ENCODE peak calls at places on chromosomes 2 and 18, in four cellular contexts. H is Peyer's patch, L is thoracic aorta, S is GM23338. G is an unnamed sample. For H3K4me1, the result is how much of the 10 kb centered on the place peaks cover.

GRCh38 chr2:229774237-229774636 is 59.9 kb upstream of the DNER start:
- DNase-seq in H (no peak), L (no peak), S (peak), G (no peak)

GRCh38 chr2:218879881-218880748 is 537 bp upstream of the WNT10A start:
- DNase-seq in H (peak), L (no peak), S (peak), G (peak)

GRCh38 chr2:88841224-88841929 is 149.9 kb downstream of the RPIA start:
- DNase-seq in H (no peak), L (no peak), S (no peak), G (peak)

GRCh38 chr2:37827455-37827854 is 97.6 kb upstream of the RMDN2 start:
- DNase-seq in H (no peak), L (no peak), S (no peak), G (no peak)

GRCh38 chr2:88059979-88060906 is 4.7 kb upstream of the KRCC1 start:
- DNase-seq in H (no peak), L (no peak), S (peak), G (no peak)

GRCh38 chr18:49677762-49678398 is 116.0 kb downstream of the LIPG start:
- DNase-seq in H (no peak), L (no peak), S (no peak), G (no peak)

GRCh38 chr2:95050385-95051300 is 25.1 kb downstream of the MAL start:
- DNase-seq in H (no peak), L (no peak), S (no peak), G (no peak)

GRCh38 chr2:120675460-120676130 is 60.1 kb upstream of the GLI2 start:
- DNase-seq in H (no peak), L (no peak), S (peak), G (peak)

GRCh38 chr2:155223781-155224406 is 525.4 kb downstream of the KCNJ3 start:
- DNase-seq in H (no peak), L (no peak), S (peak), G (no peak)

GRCh38 chr2:30218814-30219213 is 12.5 kb upstream of the LBH start:
- DNase-seq in H (no peak), L (no peak), S (no peak), G (no peak)

DNA sequence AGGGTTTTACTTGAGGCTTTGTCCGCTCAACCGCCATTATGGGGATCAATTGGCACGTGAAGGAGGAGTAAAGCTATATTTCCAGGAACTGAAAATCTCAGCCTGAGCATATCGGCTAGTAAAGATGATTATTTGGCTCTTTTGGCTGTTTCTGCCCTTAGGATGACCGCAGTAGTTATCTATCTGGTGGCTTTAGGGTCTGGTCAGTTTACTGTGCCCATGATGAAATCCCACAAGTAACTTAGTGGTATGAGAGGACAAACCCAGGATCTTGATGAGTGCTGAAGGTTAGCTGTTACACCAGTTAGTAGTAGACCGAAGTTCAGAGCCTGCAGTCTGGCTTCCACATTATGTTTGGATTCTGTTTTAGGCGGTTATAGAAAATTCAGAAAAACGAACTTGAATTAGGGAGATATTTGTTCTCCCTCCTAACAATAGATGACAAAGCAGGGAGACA is 1.2 kb downstream of the MAT2A start:
- DNase-seq in H (no peak), L (no peak), S (no peak), G (no peak)
- H3K4me1 ChIP-seq in H (under half), L (half or more), S (under half), G (under half)

GRCh38 chr2:10520154-10520553 is 72.0 kb upstream of the ODC1 start:
- DNase-seq in H (no peak), L (no peak), S (peak), G (no peak)
- TF ChIP-seq CTCF in H (no peak), L (no peak), S (peak), G (no peak)

GRCh38 chr18:58755304-58756010 is 84.2 kb downstream of the MALT1 start:
- DNase-seq in H (no peak), L (no peak), S (no peak), G (no peak)
- H3K27ac ChIP-seq in H (no peak), L (no peak), S (no peak), G (no peak)

DNA sequence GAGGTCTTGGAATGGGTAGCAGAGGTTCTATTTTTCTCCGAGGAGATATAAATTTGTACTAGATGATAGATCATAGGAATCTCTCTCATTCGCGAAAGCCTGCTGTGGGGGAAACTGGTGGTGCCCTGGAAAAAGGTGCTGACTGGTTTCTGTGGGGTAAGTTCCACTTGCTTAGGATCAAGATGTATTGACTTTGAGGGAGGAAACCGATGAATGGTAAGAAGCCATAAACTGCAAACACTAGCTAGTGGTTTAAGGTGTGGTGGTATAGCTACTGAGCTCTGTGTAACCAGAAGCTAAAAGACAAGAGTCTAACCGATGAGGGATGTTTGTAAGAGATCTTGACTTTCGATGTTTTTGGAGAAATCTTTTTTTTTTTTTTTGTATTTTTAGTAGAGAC is 808 bp downstream of the AGPS start:
- DNase-seq in H (no peak), L (no peak), S (no peak), G (no peak)
- H3K4me1 ChIP-seq in H (under half), L (under half), S (under half), G (under half)

GRCh38 chr2:63631501-63631900 is 42.7 kb downstream of the MDH1 start:
- DNase-seq in H (no peak), L (no peak), S (no peak), G (no peak)
- TF ChIP-seq CTCF in H (no peak), L (no peak), S (no peak), G (no peak)

GRCh38 chr18:39348757-39349156 is 1783.2 kb upstream of the CELF4 start:
- DNase-seq in H (no peak), L (no peak), S (no peak), G (no peak)
- H3K27ac ChIP-seq in H (no peak), L (no peak), S (no peak), G (no peak)

GRCh38 chr2:98734157-98734556 is 3.2 kb upstream of the MGAT4A start:
- DNase-seq in H (no peak), L (no peak), S (no peak), G (no peak)

GRCh38 chr2:98736464-98736889 is 5.5 kb upstream of the MGAT4A start:
- DNase-seq in H (no peak), L (no peak), S (no peak), G (no peak)

GRCh38 chr2:98732430-98733051 is 1.6 kb upstream of the MGAT4A start:
- DNase-seq in H (no peak), L (no peak), S (no peak), G (no peak)

GRCh38 chr2:98737848-98738247 is 6.9 kb upstream of the MGAT4A start:
- DNase-seq in H (no peak), L (no peak), S (no peak), G (no peak)

GRCh38 chr2:98734823-98735260 is 3.9 kb upstream of the MGAT4A start:
- DNase-seq in H (no peak), L (no peak), S (no peak), G (no peak)
- H3K4me1 ChIP-seq in H (under half), L (under half), S (under half), G (under half)

G was measured in lower lobe of right lung.